ENCODE peak calls at places on chromosomes 4 and X, in four cellular contexts. One of them, this sample, is unnamed.

GRCh38 chr4:26573389-26573794 is 10.5 kb upstream of the TBC1D19 start:
- DNase-seq in GM19239: no peak
- DNase-seq in transverse colon: no peak
- DNase-seq in endothelial cell: no peak
- DNase-seq in this sample: no peak

GRCh38 chr4:6336166-6336565 is 66.5 kb downstream of the WFS1 start:
- DNase-seq in GM19239: no peak
- DNase-seq in transverse colon: no peak
- DNase-seq in endothelial cell: no peak
- DNase-seq in this sample: no peak

GRCh38 chrX:2272337-2272736 is 228.4 kb downstream of the DHRSX start:
- DNase-seq in endothelial cell: no peak
- DNase-seq in transverse colon: no peak
- DNase-seq in GM19239: no peak
- DNase-seq in this sample: no peak

GRCh38 chr4:148542922-148543623 is 100.9 kb upstream of the NR3C2 start:
- DNase-seq in transverse colon: no peak
- DNase-seq in endothelial cell: no peak
- DNase-seq in GM19239: no peak
- DNase-seq in this sample: no peak

GRCh38 chr4:138567696-138568095 is 325.5 kb upstream of the SLC7A11 start:
- DNase-seq in transverse colon: no peak
- DNase-seq in GM19239: no peak
- DNase-seq in endothelial cell: no peak
- DNase-seq in this sample: no peak

GRCh38 chrX:14352511-14352910 is 176.8 kb upstream of the GLRA2 start:
- DNase-seq in transverse colon: no peak
- DNase-seq in GM19239: no peak
- DNase-seq in endothelial cell: no peak
- DNase-seq in this sample: no peak

GRCh38 chr4:1354983-1355275 is 7.9 kb downstream of the UVSSA start:
- DNase-seq in transverse colon: no peak
- DNase-seq in GM19239: no peak
- DNase-seq in endothelial cell: no peak
- DNase-seq in this sample: no peak

GRCh38 chr4:8547108-8547911 is 32.9 kb upstream of the GPR78 start:
- DNase-seq in endothelial cell: peak
- DNase-seq in transverse colon: no peak
- DNase-seq in GM19239: peak
- DNase-seq in this sample: no peak

GRCh38 chrX:54415534-54416350 is 24.5 kb upstream of the TSR2 start:
- DNase-seq in endothelial cell: peak
- DNase-seq in transverse colon: no peak
- DNase-seq in GM19239: no peak
- DNase-seq in this sample: no peak

GRCh38 chrX:120299928-120300327 is 11.3 kb downstream of the TMEM255A start:
- DNase-seq in transverse colon: no peak
- DNase-seq in GM19239: no peak
- DNase-seq in endothelial cell: peak
- DNase-seq in this sample: no peak

GRCh38 chrX:142613403-142613802 is 408.3 kb upstream of the MAGEC2 start:
- DNase-seq in GM19239: no peak
- DNase-seq in transverse colon: no peak
- DNase-seq in endothelial cell: no peak
- DNase-seq in this sample: no peak

GRCh38 chrX:68920541-68920940 is 91.7 kb downstream of the EFNB1 start:
- DNase-seq in transverse colon: no peak
- DNase-seq in endothelial cell: no peak
- DNase-seq in GM19239: no peak
- DNase-seq in this sample: no peak

GRCh38 chrX:17737707-17738001 is 361 bp downstream of the SCML1 start:
- DNase-seq in endothelial cell: no peak
- DNase-seq in transverse colon: no peak
- DNase-seq in GM19239: no peak
- DNase-seq in this sample: no peak

GRCh38 chrX:85851418-85851817 is 195.9 kb downstream of the CHM start:
- DNase-seq in GM19239: no peak
- DNase-seq in endothelial cell: peak
- DNase-seq in transverse colon: peak
- DNase-seq in this sample: no peak

GRCh38 chrX:79161655-79162054 is 17.2 kb downstream of the GPR174 start:
- DNase-seq in GM19239: no peak
- DNase-seq in endothelial cell: no peak
- DNase-seq in transverse colon: no peak
- DNase-seq in this sample: no peak

GRCh38 chrX:10175317-10175871 is 18.6 kb downstream of the CLCN4 start:
- DNase-seq in transverse colon: no peak
- DNase-seq in GM19239: no peak
- DNase-seq in endothelial cell: no peak
- DNase-seq in this sample: no peak

GRCh38 chr4:148090503-148091476 is 351.4 kb downstream of the NR3C2 start:
- DNase-seq in GM19239: no peak
- DNase-seq in transverse colon: no peak
- DNase-seq in endothelial cell: no peak
- DNase-seq in this sample: peak

GRCh38 chr4:127403523-127404084 is 229.2 kb upstream of the INTU start:
- DNase-seq in endothelial cell: no peak
- DNase-seq in transverse colon: no peak
- DNase-seq in GM19239: no peak
- DNase-seq in this sample: no peak